ENCODE peak calls at places on chromosomes 3 and 15, in eight cellular contexts. Z, S, V, A, Y, L, F and M are unnamed samples.

GRCh38 chr3:171867976-171868375 is 24.8 kb downstream of the TMEM212 start:
- DNase-seq in S (peak), Z (no peak), Y (peak), V (peak), L (peak), F (no peak), A (peak), M (peak)

GRCh38 chr3:186640473-186640818 is 247 bp downstream of the FETUB start:
- DNase-seq in V (peak), Z (no peak), Y (no peak), S (no peak), F (no peak), A (peak), L (peak), M (no peak)

GRCh38 chr15:45802140-45802539 is 167.3 kb downstream of the SQOR start:
- DNase-seq in Y (no peak), S (no peak), F (no peak), A (peak), V (no peak), L (peak), Z (no peak), M (no peak)

GRCh38 chr3:192833177-192833890 is 84.3 kb downstream of the MB21D2 start:
- DNase-seq in F (no peak), Z (peak), S (no peak), A (peak), Y (no peak), L (no peak), V (no peak), M (peak)

GRCh38 chr3:12869025-12869695 is 27.8 kb upstream of the RPL32 start:
- DNase-seq in S (peak), Z (peak), V (peak), F (peak), L (peak), A (no peak), Y (peak), M (no peak)

GRCh38 chr3:122146466-122146865 is 37.0 kb upstream of the CASR start:
- DNase-seq in A (no peak), S (peak), L (no peak), Y (no peak), V (no peak), F (no peak), Z (no peak), M (no peak)

GRCh38 chr3:65052101-65052500 is 364.3 kb upstream of the ADAMTS9 start:
- DNase-seq in L (no peak), Y (no peak), S (no peak), F (no peak), A (no peak), V (no peak), Z (no peak), M (peak)

GRCh38 chr3:123383101-123384053 is 65.5 kb downstream of the ADCY5 start:
- DNase-seq in L (peak), Z (peak), A (peak), V (peak), S (no peak), F (no peak), Y (no peak), M (no peak)

DNA sequence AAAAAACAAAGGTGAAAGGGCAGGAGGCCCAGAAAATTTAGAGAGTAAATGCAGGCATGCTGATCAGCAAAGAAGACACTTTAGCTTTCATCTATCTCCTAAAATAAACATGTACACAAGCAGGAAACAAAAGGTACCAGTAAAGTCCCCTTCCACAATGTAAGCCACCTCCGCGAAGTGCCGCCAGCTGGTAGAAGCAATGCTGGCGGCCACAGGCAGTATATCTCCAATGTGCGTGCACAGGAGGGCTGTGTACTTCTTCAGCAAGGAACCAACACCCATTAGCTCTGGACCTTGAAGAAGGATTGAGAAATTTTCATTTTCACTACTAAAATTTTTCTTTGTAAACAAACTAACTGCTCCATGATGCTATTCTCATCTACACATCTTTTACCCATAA is 75.4 kb downstream of the HERC2 start:
- DNase-seq in V (no peak), L (no peak), S (no peak), A (no peak), Z (no peak), Y (no peak), F (no peak), M (no peak)
- H3K4me3 ChIP-seq in V (no peak), L (no peak), S (no peak), A (no peak), Z (no peak), Y (no peak), F (no peak), M (no peak)

GRCh38 chr3:72310028-72310987 is 525.4 kb upstream of the PROK2 start:
- DNase-seq in L (no peak), A (peak), Y (peak), S (peak), Z (peak), V (no peak), F (no peak), M (peak)
- H3K4me3 ChIP-seq in L (no peak), A (no peak), Y (peak), S (no peak), Z (no peak), V (no peak), F (no peak), M (no peak)

GRCh38 chr3:156776046-156776445 is 50.1 kb upstream of the LEKR1 start:
- DNase-seq in L (no peak), S (no peak), F (no peak), Y (no peak), A (no peak), Z (no peak), V (no peak), M (no peak)
- H3K4me3 ChIP-seq in L (no peak), S (no peak), F (no peak), Y (no peak), A (no peak), Z (no peak), V (no peak), M (no peak)

GRCh38 chr3:127750226-127751031 is 71.9 kb downstream of the MGLL start:
- DNase-seq in A (peak), V (no peak), L (no peak), Z (peak), S (peak), Y (peak), F (no peak), M (peak)

GRCh38 chr3:127753338-127753737 is 69.0 kb downstream of the MGLL start:
- DNase-seq in V (no peak), Y (no peak), S (peak), F (no peak), Z (no peak), A (no peak), L (no peak), M (no peak)

GRCh38 chr3:127749787-127750225 is 72.5 kb downstream of the MGLL start:
- DNase-seq in L (no peak), V (no peak), S (peak), Z (no peak), Y (peak), A (no peak), F (no peak), M (no peak)

GRCh38 chr3:127751163-127751621 is 71.1 kb downstream of the MGLL start:
- DNase-seq in V (no peak), S (peak), Y (no peak), Z (no peak), A (peak), F (peak), L (no peak), M (no peak)

DNA sequence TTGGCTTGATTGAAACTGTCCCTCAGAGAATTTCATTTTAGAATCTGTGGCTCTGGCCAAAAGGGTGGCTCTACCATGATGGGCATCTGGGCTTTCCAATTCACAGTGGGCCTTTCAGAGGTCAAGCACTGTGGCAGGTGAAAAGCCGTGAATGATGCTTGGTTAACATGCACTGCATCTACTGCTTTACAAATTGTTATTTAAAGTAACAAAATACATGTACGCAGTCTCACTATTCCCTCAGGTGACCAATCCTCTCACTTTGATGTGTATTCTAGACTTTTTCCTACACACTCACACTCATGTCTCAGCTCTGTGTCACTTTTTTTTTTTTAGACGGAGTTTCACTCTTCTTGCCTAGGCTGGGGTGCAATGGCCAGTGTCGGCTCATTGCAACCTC is 70.5 kb downstream of the MGLL start:
- DNase-seq in V (no peak), L (no peak), F (no peak), A (no peak), Y (no peak), S (peak), Z (no peak), M (no peak)
- H3K4me3 ChIP-seq in V (no peak), L (no peak), F (no peak), A (no peak), Y (no peak), S (peak), Z (no peak), M (no peak)

GRCh38 chr3:18369561-18370185 is 55.5 kb downstream of the SATB1 start:
- DNase-seq in Z (no peak), V (no peak), L (no peak), Y (no peak), A (no peak), S (no peak), F (no peak), M (no peak)
- H3K4me3 ChIP-seq in Z (no peak), V (no peak), L (no peak), Y (no peak), A (no peak), S (no peak), F (no peak), M (no peak)

DNA sequence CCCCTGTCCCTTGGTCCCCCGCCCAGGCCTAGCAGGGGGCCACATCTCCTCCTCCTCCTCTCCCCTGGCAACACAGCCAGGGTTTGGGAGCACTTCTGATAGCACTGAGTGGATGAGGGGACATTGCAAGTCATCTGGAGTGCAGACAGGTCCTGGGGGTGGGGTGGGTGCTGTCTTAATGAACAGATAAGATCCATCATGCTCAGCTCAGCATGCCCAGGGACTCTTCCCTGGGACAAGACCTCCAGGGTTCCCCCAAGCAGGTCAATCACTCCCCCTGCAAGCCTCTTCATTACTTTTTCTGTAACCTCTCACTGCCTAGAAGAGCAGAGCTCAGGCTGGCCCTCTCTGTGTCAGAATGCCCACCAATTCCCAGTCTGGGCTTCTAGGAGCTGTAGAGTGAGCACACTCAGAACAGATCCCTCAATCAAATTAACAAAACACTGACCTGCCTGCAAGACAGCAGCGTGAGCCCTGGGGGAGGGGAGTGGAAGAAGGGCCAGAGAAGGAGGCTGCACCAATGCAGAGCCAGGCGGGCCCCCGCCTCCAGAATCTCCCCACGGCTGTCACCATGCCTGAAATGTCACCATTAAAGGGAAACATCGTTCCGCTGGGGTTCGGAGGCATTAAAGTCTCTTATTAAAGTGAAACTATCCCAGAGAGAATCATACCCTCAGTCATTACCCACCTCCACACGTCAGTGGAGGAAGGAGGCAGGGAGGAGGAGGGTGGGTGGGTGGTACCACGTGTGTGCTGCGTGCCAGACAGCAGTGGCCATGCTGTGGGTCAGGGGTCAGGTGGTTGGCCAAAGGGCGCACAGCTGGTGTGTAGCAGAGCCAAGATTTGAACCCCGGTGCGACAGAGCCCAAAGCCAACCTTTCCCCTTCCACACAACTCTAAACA is 114.7 kb upstream of the LINGO1 start:
- DNase-seq in Z (no peak), L (no peak), V (no peak), F (no peak), S (no peak), Y (no peak), A (no peak), M (no peak)
- H3K4me3 ChIP-seq in Z (no peak), L (no peak), V (no peak), F (no peak), S (no peak), Y (no peak), A (no peak), M (no peak)

GRCh38 chr15:85606721-85607120 is 188.0 kb downstream of the KLHL25 start:
- DNase-seq in Z (no peak), Y (no peak), F (no peak), L (no peak), S (no peak), A (no peak), V (no peak), M (no peak)
- H3K4me3 ChIP-seq in Z (no peak), Y (no peak), F (no peak), L (no peak), S (no peak), A (no peak), V (no peak), M (no peak)

GRCh38 chr3:8769088-8769822 is at the start of gene OXTR:
- DNase-seq in S (peak), L (peak), Z (peak), F (peak), A (peak), V (peak), Y (peak), M (peak)
- H3K4me3 ChIP-seq in S (peak), L (peak), Z (peak), F (peak), A (peak), V (peak), Y (peak), M (peak)

DNA sequence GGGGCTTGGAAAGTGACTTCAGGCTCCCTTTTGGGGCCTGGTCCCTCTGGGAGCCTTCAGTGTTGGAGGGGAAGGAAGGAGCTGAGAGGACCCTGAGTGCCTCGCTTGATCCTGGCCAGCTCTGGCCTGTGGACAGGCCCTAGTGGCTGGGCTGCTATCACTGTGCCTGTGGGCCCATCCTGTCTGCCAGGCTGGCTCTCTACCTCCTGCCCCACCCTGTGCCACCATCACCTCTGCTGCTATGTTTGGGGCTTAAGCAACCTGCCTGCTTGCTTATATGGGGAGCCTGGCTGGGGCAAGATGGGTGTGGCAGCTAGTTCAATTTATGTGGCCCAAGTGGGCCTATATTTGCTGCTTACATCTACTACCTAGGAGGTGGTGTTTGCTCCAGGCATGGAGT is 7.1 kb downstream of the TEX264 start:
- DNase-seq in L (no peak), Z (no peak), A (no peak), V (no peak), F (no peak), S (no peak), Y (no peak), M (no peak)
- H3K4me3 ChIP-seq in L (no peak), Z (no peak), A (no peak), V (no peak), F (no peak), S (no peak), Y (no peak), M (no peak)